ENCODE peak calls at places on chromosomes 3 and 15, in six cellular contexts. H, U, G, I, P and A are unnamed samples.

GRCh38 chr3:72345237-72345878 is 502.9 kb downstream of the SHQ1 start:
- DNase-seq in H (no peak), U (no peak), G (no peak), I (no peak), P (no peak), A (no peak)

GRCh38 chr3:183536238-183536880 is 19.1 kb downstream of the KLHL6 start:
- DNase-seq in H (no peak), U (no peak), G (no peak), I (no peak), P (no peak), A (no peak)

GRCh38 chr3:171649282-171649681 is 161.0 kb downstream of the PLD1 start:
- DNase-seq in H (no peak), U (no peak), G (no peak), I (no peak), P (no peak), A (no peak)

GRCh38 chr15:85642693-85643058 is 152.0 kb downstream of the KLHL25 start:
- DNase-seq in H (peak; percentile 36), U (peak; percentile 80), G (no peak), I (no peak), P (no peak), A (no peak)

GRCh38 chr15:95590533-95591044 is 739.9 kb upstream of the NR2F2 start:
- DNase-seq in H (no peak), U (no peak), G (no peak), I (no peak), P (no peak), A (no peak)

GRCh38 chr3:21260507-21260906 is 490.5 kb downstream of the ZNF385D start:
- DNase-seq in H (no peak), U (no peak), G (no peak), I (no peak), P (no peak), A (no peak)

GRCh38 chr3:43784640-43785011 is 93.9 kb downstream of the ABHD5 start:
- DNase-seq in H (no peak), U (no peak), G (no peak), I (no peak), P (no peak), A (no peak)

GRCh38 chr15:35547775-35548364 is 1.9 kb upstream of the DPH6 start:
- DNase-seq in H (no peak), U (no peak), G (no peak), I (peak; percentile 49), P (no peak), A (no peak)

GRCh38 chr3:196159952-196160804 is 51.0 kb downstream of the ZDHHC19 start:
- DNase-seq in H (peak; percentile 69), U (no peak), G (no peak), I (no peak), P (no peak), A (peak; percentile 81)

GRCh38 chr15:82810863-82811421 is 1.5 kb downstream of the WHAMM start:
- DNase-seq in H (no peak), U (no peak), G (peak; percentile 40), I (no peak), P (peak; percentile 50), A (no peak)

GRCh38 chr15:76293361-76293760 is 17.9 kb downstream of the ETFA start:
- DNase-seq in H (no peak), U (no peak), G (no peak), I (no peak), P (no peak), A (no peak)

GRCh38 chr3:98613616-98614015 is 20.2 kb upstream of the CPOX start:
- DNase-seq in H (no peak), U (no peak), G (no peak), I (no peak), P (no peak), A (no peak)

GRCh38 chr15:45995800-45996199 is 361.0 kb downstream of the SQOR start:
- DNase-seq in H (no peak), U (no peak), G (no peak), I (no peak), P (no peak), A (no peak)

GRCh38 chr3:36944641-36945270 is at the start of gene TRANK1:
- DNase-seq in H (peak; percentile 70), U (peak; percentile 72), G (peak; percentile 72), I (no peak), P (peak; percentile 73), A (peak; percentile 89)

GRCh38 chr3:197151562-197151961 is 121.9 kb upstream of the MELTF start:
- DNase-seq in H (no peak), U (no peak), G (no peak), I (no peak), P (no peak), A (no peak)

GRCh38 chr3:87848003-87848402 is 210.8 kb downstream of the CGGBP1 start:
- DNase-seq in H (no peak), U (no peak), G (no peak), I (no peak), P (no peak), A (no peak)

GRCh38 chr3:107263269-107264021 is 113.8 kb upstream of the CCDC54 start:
- DNase-seq in H (no peak), U (no peak), G (no peak), I (no peak), P (no peak), A (no peak)

GRCh38 chr3:37729119-37729518 is 132.6 kb upstream of the CTDSPL start:
- DNase-seq in H (no peak), U (no peak), G (no peak), I (no peak), P (no peak), A (no peak)

GRCh38 chr3:126493731-126494130 is 18.0 kb upstream of the ZXDC start:
- DNase-seq in H (no peak), U (no peak), G (no peak), I (no peak), P (no peak), A (no peak)

GRCh38 chr15:90762109-90762508 is 45.0 kb downstream of the BLM start:
- DNase-seq in H (no peak), U (peak; percentile 18), G (no peak), I (no peak), P (no peak), A (peak; percentile 86)

GRCh38 chr15:68783226-68784054 is 37.3 kb downstream of the ANP32A start:
- DNase-seq in H (peak; percentile 53), U (no peak), G (peak; percentile 35), I (no peak), P (peak; percentile 61), A (peak; percentile 81)

GRCh38 chr15:43042885-43043284 is 63.0 kb downstream of the UBR1 start:
- DNase-seq in H (no peak), U (no peak), G (no peak), I (no peak), P (no peak), A (no peak)

GRCh38 chr15:66080791-66081475 is 172.6 kb downstream of the MEGF11 start:
- DNase-seq in H (peak; percentile 50), U (peak; percentile 22), G (no peak), I (no peak), P (no peak), A (peak; percentile 17)

GRCh38 chr3:102089904-102090492 is 240.7 kb downstream of the NFKBIZ start:
- DNase-seq in H (peak; percentile 50), U (no peak), G (no peak), I (no peak), P (no peak), A (no peak)

GRCh38 chr3:78708565-78709073 is 1059.2 kb downstream of the ROBO1 start:
- DNase-seq in H (no peak), U (no peak), G (no peak), I (no peak), P (no peak), A (no peak)

GRCh38 chr3:78707616-78708015 is 1060.2 kb downstream of the ROBO1 start:
- DNase-seq in H (no peak), U (no peak), G (no peak), I (no peak), P (no peak), A (no peak)

GRCh38 chr3:78717042-78717441 is 1050.8 kb downstream of the ROBO1 start:
- DNase-seq in H (no peak), U (no peak), G (no peak), I (no peak), P (no peak), A (no peak)

GRCh38 chr3:78707094-78707493 is 1060.7 kb downstream of the ROBO1 start:
- DNase-seq in H (no peak), U (no peak), G (no peak), I (peak; percentile 18), P (no peak), A (no peak)

GRCh38 chr3:78712270-78712669 is 1055.5 kb downstream of the ROBO1 start:
- DNase-seq in H (no peak), U (no peak), G (no peak), I (no peak), P (no peak), A (no peak)
- H3K27ac ChIP-seq in H (no peak overlapping the region), U (no peak overlapping the region), G (no peak overlapping the region), I (no peak overlapping the region), P (no peak overlapping the region), A (no peak overlapping the region)

GRCh38 chr15:80950291-80951078 is 39.1 kb downstream of the MESD start:
- DNase-seq in H (no peak), U (peak; percentile 3), G (no peak), I (no peak), P (no peak), A (no peak)

GRCh38 chr15:80953001-80953952 is 36.3 kb downstream of the MESD start:
- DNase-seq in H (no peak), U (no peak), G (no peak), I (no peak), P (no peak), A (no peak)

GRCh38 chr15:80953953-80954778 is 35.5 kb downstream of the MESD start:
- DNase-seq in H (no peak), U (no peak), G (no peak), I (no peak), P (no peak), A (no peak)

GRCh38 chr15:80949756-80950155 is 39.9 kb downstream of the MESD start:
- DNase-seq in H (no peak), U (peak; percentile 1), G (no peak), I (no peak), P (no peak), A (no peak)

GRCh38 chr15:80951941-80952340 is 37.7 kb downstream of the MESD start:
- DNase-seq in H (no peak), U (peak; percentile 8), G (no peak), I (no peak), P (no peak), A (no peak)
- H3K36me3 ChIP-seq in H (no peaks in the 10 kb centered on the region), U (no peaks in the 10 kb centered on the region), G (peaks cover 42% of the 10 kb centered on the region), I (peaks cover 43% of the 10 kb centered on the region), P (peaks cover 73% of the 10 kb centered on the region), A (peaks cover 47% of the 10 kb centered on the region)

GRCh38 chr3:177491301-177492031 is 294.2 kb upstream of the TBL1XR1 start:
- DNase-seq in H (no peak), U (no peak), G (no peak), I (no peak), P (no peak), A (no peak)
- H3K27ac ChIP-seq in H (no peak overlapping the region), U (no peak overlapping the region), G (no peak overlapping the region), I (no peak overlapping the region), P (no peak overlapping the region), A (no peak overlapping the region)

DNA sequence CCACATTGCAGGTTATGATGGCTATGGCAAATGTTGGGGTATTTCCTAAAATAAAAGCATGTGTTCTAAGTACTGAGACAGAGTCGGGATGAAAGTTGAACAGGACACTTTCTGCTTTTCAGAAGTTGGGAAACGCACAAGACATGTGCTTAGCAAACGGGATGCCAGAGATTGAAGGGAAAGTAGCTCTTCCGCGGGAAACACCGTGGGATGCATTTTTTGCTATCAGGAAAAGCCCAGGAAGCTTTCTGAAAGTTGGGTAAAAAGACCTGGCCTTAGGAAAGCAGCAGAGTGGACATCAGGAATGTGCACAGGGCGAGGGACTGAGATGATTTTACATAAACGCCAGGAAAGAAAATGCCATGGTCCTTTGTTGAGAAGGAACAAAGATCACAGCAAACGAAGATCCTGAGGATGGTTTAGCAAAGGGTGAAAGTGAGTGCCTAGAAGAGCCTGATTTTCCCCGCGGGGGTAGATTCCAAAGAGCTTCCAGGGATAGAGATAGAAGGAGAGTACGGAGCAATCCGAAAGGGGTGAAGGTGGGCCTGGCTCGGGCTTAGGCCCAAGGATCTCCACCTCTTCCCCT is 1.1 kb downstream of the CDC25A start:
- DNase-seq in H (no peak), U (no peak), G (no peak), I (no peak), P (no peak), A (no peak)
- H3K36me3 ChIP-seq in H (no peaks in the 10 kb centered on the region), U (no peaks in the 10 kb centered on the region), G (no peaks in the 10 kb centered on the region), I (peaks cover 48% of the 10 kb centered on the region), P (no peaks in the 10 kb centered on the region), A (no peaks in the 10 kb centered on the region)